ENCODE peak calls at places on chromosomes 1 and 21, in five cellular contexts. One of them, this sample, is unnamed.
A peak's percentile ranks its signal among the peaks of the same experiment; 100 is the strongest.

GRCh38 chr1:211534545-211535291 is 42.8 kb upstream of the RD3 start:
- DNase-seq in A549: no peak
- DNase-seq in HepG2: no peak
- DNase-seq in K562: no peak
- DNase-seq in GM12878: no peak
- DNase-seq in this sample: no peak

GRCh38 chr1:219710529-219711194 is 97.8 kb upstream of the ZC3H11B start:
- DNase-seq in K562: peak; percentile 20
- DNase-seq in HepG2: no peak
- DNase-seq in A549: peak; percentile 23
- DNase-seq in GM12878: no peak
- DNase-seq in this sample: no peak

GRCh38 chr1:85179517-85179916 is 21.3 kb downstream of the SYDE2 start:
- DNase-seq in HepG2: no peak
- DNase-seq in A549: no peak
- DNase-seq in GM12878: no peak
- DNase-seq in K562: no peak
- DNase-seq in this sample: no peak

GRCh38 chr1:941588-942383 is 17.3 kb downstream of the NOC2L start:
- DNase-seq in K562: peak; percentile 88
- DNase-seq in A549: peak; percentile 90
- DNase-seq in GM12878: no peak
- DNase-seq in HepG2: peak; percentile 34
- DNase-seq in this sample: peak; percentile 74

GRCh38 chr1:93611656-93612055 is 70.0 kb downstream of the BCAR3 start:
- DNase-seq in HepG2: no peak
- DNase-seq in K562: no peak
- DNase-seq in GM12878: no peak
- DNase-seq in A549: no peak
- DNase-seq in this sample: no peak

GRCh38 chr1:41442697-41443251 is 41.7 kb downstream of the EDN2 start:
- DNase-seq in GM12878: no peak
- DNase-seq in A549: no peak
- DNase-seq in K562: no peak
- DNase-seq in HepG2: no peak
- DNase-seq in this sample: no peak

GRCh38 chr1:176717052-176717754 is 254.2 kb downstream of the PAPPA2 start:
- DNase-seq in A549: no peak
- DNase-seq in HepG2: no peak
- DNase-seq in K562: peak; percentile 22
- DNase-seq in GM12878: no peak
- DNase-seq in this sample: peak; percentile 7

GRCh38 chr1:183023146-183023600 is at the start of gene LAMC1:
- DNase-seq in K562: peak; percentile 44
- DNase-seq in GM12878: no peak
- DNase-seq in HepG2: peak; percentile 81
- DNase-seq in A549: peak; percentile 88
- DNase-seq in this sample: peak; percentile 95

GRCh38 chr1:108017698-108018097 is 52.7 kb upstream of the VAV3 start:
- DNase-seq in A549: no peak
- DNase-seq in GM12878: no peak
- DNase-seq in K562: peak; percentile 4
- DNase-seq in HepG2: no peak
- DNase-seq in this sample: no peak

GRCh38 chr1:228695015-228695955 is 40.0 kb upstream of the RHOU start:
- DNase-seq in HepG2: peak; percentile 8
- DNase-seq in K562: no peak
- DNase-seq in GM12878: no peak
- DNase-seq in A549: no peak
- DNase-seq in this sample: no peak

GRCh38 chr1:172746091-172746949 is 87.4 kb downstream of the FASLG start:
- DNase-seq in K562: peak; percentile 66
- DNase-seq in HepG2: peak; percentile 66
- DNase-seq in A549: peak; percentile 85
- DNase-seq in GM12878: peak; percentile 70
- DNase-seq in this sample: no peak

GRCh38 chr1:241077386-241078147 is 279.4 kb downstream of the RGS7 start:
- DNase-seq in GM12878: no peak
- DNase-seq in HepG2: no peak
- DNase-seq in A549: no peak
- DNase-seq in K562: no peak
- DNase-seq in this sample: no peak

GRCh38 chr1:224300346-224300745 is 29.6 kb downstream of the NVL start:
- DNase-seq in A549: peak; percentile 45
- DNase-seq in HepG2: no peak
- DNase-seq in GM12878: no peak
- DNase-seq in K562: no peak
- DNase-seq in this sample: no peak

GRCh38 chr21:16438761-16439160 is 709.0 kb downstream of the USP25 start:
- DNase-seq in A549: no peak
- DNase-seq in GM12878: no peak
- DNase-seq in HepG2: no peak
- DNase-seq in K562: no peak
- DNase-seq in this sample: no peak

GRCh38 chr1:34162852-34163766 is 1.9 kb downstream of the CSMD2 start:
- DNase-seq in HepG2: peak; percentile 32
- DNase-seq in K562: peak; percentile 50
- DNase-seq in GM12878: no peak
- DNase-seq in A549: peak; percentile 74
- DNase-seq in this sample: peak; percentile 94

GRCh38 chr1:160359559-160360226 is 7.2 kb upstream of the NHLH1 start:
- DNase-seq in HepG2: no peak
- DNase-seq in GM12878: no peak
- DNase-seq in A549: no peak
- DNase-seq in K562: peak; percentile 20
- DNase-seq in this sample: peak; percentile 11

GRCh38 chr1:51679435-51679834 is 62.5 kb downstream of the OSBPL9 start:
- DNase-seq in K562: no peak
- DNase-seq in A549: peak; percentile 22
- DNase-seq in HepG2: no peak
- DNase-seq in GM12878: peak; percentile 21
- DNase-seq in this sample: no peak

GRCh38 chr1:143720087-143721023 is 251.4 kb downstream of the FAM72C start:
- DNase-seq in HepG2: no peak
- DNase-seq in K562: peak; percentile 80
- DNase-seq in GM12878: no peak
- DNase-seq in A549: peak; percentile 66
- DNase-seq in this sample: peak; percentile 74

GRCh38 chr21:28393279-28393678 is 599.4 kb downstream of the LTN1 start:
- DNase-seq in GM12878: no peak
- DNase-seq in K562: no peak
- DNase-seq in HepG2: no peak
- DNase-seq in A549: no peak
- DNase-seq in this sample: peak; percentile 9

GRCh38 chr1:232682248-232682647 is 52.3 kb upstream of the SIPA1L2 start:
- DNase-seq in GM12878: no peak
- DNase-seq in K562: no peak
- DNase-seq in A549: no peak
- DNase-seq in HepG2: no peak
- DNase-seq in this sample: no peak

GRCh38 chr1:185144233-185144632 is 12.5 kb downstream of the TRMT1L start:
- DNase-seq in A549: no peak
- DNase-seq in GM12878: no peak
- DNase-seq in HepG2: no peak
- DNase-seq in K562: no peak
- DNase-seq in this sample: no peak

GRCh38 chr1:211377539-211378461 is 51.2 kb downstream of the TRAF5 start:
- DNase-seq in GM12878: no peak
- DNase-seq in A549: no peak
- DNase-seq in HepG2: no peak
- DNase-seq in K562: no peak
- DNase-seq in this sample: peak; percentile 77

GRCh38 chr21:42319851-42320602 is 4.8 kb upstream of the TFF3 start:
- DNase-seq in GM12878: no peak
- DNase-seq in K562: no peak
- DNase-seq in A549: no peak
- DNase-seq in HepG2: no peak
- DNase-seq in this sample: no peak

GRCh38 chr1:34342334-34342733 is 165.6 kb downstream of the C1orf94 start:
- DNase-seq in GM12878: no peak
- DNase-seq in HepG2: no peak
- DNase-seq in K562: no peak
- DNase-seq in A549: no peak
- DNase-seq in this sample: no peak

GRCh38 chr21:43691086-43691795 is 27.7 kb upstream of the PDXK start:
- DNase-seq in GM12878: no peak
- DNase-seq in A549: no peak
- DNase-seq in K562: no peak
- DNase-seq in HepG2: no peak
- DNase-seq in this sample: no peak

GRCh38 chr1:2314803-2315710 is 76.3 kb downstream of the MORN1 start:
- DNase-seq in GM12878: no peak
- DNase-seq in A549: peak; percentile 35
- DNase-seq in HepG2: peak; percentile 21
- DNase-seq in K562: peak; percentile 62
- DNase-seq in this sample: peak; percentile 76

GRCh38 chr1:190564117-190564516 is 86.5 kb upstream of the BRINP3 start:
- DNase-seq in HepG2: no peak
- DNase-seq in GM12878: no peak
- DNase-seq in K562: no peak
- DNase-seq in A549: no peak
- DNase-seq in this sample: no peak

GRCh38 chr1:37752583-37753471 is 12.1 kb downstream of the EPHA10 start:
- DNase-seq in HepG2: no peak
- DNase-seq in A549: no peak
- DNase-seq in K562: peak; percentile 36
- DNase-seq in GM12878: no peak
- DNase-seq in this sample: peak; percentile 62

GRCh38 chr21:36945496-36946138 is 20.9 kb downstream of the HLCS start:
- DNase-seq in A549: no peak
- DNase-seq in GM12878: no peak
- DNase-seq in K562: peak; percentile 60
- DNase-seq in HepG2: no peak
- DNase-seq in this sample: no peak

GRCh38 chr1:203051841-203052324 is 25.6 kb downstream of the PPFIA4 start:
- DNase-seq in K562: no peak
- DNase-seq in GM12878: no peak
- DNase-seq in HepG2: no peak
- DNase-seq in A549: no peak
- DNase-seq in this sample: no peak

GRCh38 chr1:66262233-66262632 is 271.7 kb upstream of the SGIP1 start:
- DNase-seq in K562: no peak
- DNase-seq in GM12878: no peak
- DNase-seq in A549: peak; percentile 85
- DNase-seq in HepG2: no peak
- DNase-seq in this sample: no peak

GRCh38 chr1:8567146-8567545 is 249.2 kb downstream of the SLC45A1 start:
- DNase-seq in A549: no peak
- DNase-seq in HepG2: peak; percentile 22
- DNase-seq in K562: no peak
- DNase-seq in GM12878: no peak
- DNase-seq in this sample: no peak

GRCh38 chr1:218575856-218576255 is 230.7 kb downstream of the TGFB2 start:
- DNase-seq in A549: no peak
- DNase-seq in K562: no peak
- DNase-seq in HepG2: no peak
- DNase-seq in GM12878: no peak
- DNase-seq in this sample: no peak

GRCh38 chr21:19275065-19275464 is 871.5 kb upstream of the TMPRSS15 start:
- DNase-seq in HepG2: no peak
- DNase-seq in A549: no peak
- DNase-seq in GM12878: no peak
- DNase-seq in K562: no peak
- DNase-seq in this sample: no peak

GRCh38 chr1:234853906-234854647 is 244.1 kb upstream of the IRF2BP2 start:
- DNase-seq in GM12878: no peak
- DNase-seq in HepG2: no peak
- DNase-seq in K562: no peak
- DNase-seq in A549: no peak
- DNase-seq in this sample: no peak

GRCh38 chr21:29481081-29481480 is 182.4 kb downstream of the BACH1 start:
- DNase-seq in A549: no peak
- DNase-seq in HepG2: no peak
- DNase-seq in GM12878: no peak
- DNase-seq in K562: no peak
- DNase-seq in this sample: no peak

GRCh38 chr1:209207701-209208286 is 375.7 kb upstream of the CAMK1G start:
- DNase-seq in A549: peak; percentile 45
- DNase-seq in K562: peak; percentile 60
- DNase-seq in GM12878: no peak
- DNase-seq in HepG2: peak; percentile 24
- DNase-seq in this sample: peak; percentile 91

GRCh38 chr1:115771847-115772457 is 3.4 kb upstream of the CASQ2 start:
- DNase-seq in HepG2: peak; percentile 78
- DNase-seq in GM12878: peak; percentile 53
- DNase-seq in K562: peak; percentile 78
- DNase-seq in A549: peak; percentile 75
- DNase-seq in this sample: peak; percentile 97

GRCh38 chr1:112603541-112603940 is 15.4 kb downstream of the ST7L start:
- DNase-seq in A549: no peak
- DNase-seq in HepG2: no peak
- DNase-seq in K562: no peak
- DNase-seq in GM12878: no peak
- DNase-seq in this sample: no peak
- H3K27ac ChIP-seq in A549: no peak overlapping the region
- H3K27ac ChIP-seq in HepG2: no peak overlapping the region
- H3K27ac ChIP-seq in K562: no peak overlapping the region
- H3K27ac ChIP-seq in GM12878: no peak overlapping the region
- H3K27ac ChIP-seq in this sample: no peak overlapping the region

DNA sequence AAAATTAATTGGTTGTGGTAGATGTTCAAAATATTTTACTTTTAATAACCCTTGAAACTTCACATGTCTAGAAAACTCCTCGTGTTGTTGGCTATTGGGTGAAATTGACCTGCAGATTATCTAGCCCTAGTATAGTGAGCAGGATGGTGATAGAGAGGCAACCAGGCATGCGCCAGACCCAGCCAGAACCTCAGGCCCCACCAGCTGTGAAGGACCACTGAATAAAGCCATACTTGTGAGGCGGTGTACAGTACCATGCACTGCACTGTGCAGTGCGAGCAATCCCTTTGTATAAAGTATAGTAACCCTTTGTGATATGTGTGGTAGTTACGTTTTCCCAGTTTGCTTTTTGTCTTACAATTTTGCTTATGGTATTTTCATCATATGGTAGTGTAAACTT is 8.5 kb downstream of the TTF2 start:
- DNase-seq in A549: no peak
- DNase-seq in GM12878: no peak
- DNase-seq in HepG2: no peak
- DNase-seq in K562: no peak
- DNase-seq in this sample: no peak
- TF ChIP-seq JUNB in A549: no peak
- TF ChIP-seq JUNB in GM12878: no peak
- TF ChIP-seq JUNB in HepG2: no peak
- TF ChIP-seq JUNB in K562: no peak
- TF ChIP-seq JUNB in this sample: no peak

GRCh38 chr1:243229526-243229925 is 25.6 kb downstream of the CEP170 start:
- DNase-seq in HepG2: no peak
- DNase-seq in K562: no peak
- DNase-seq in A549: no peak
- DNase-seq in GM12878: no peak
- DNase-seq in this sample: no peak
- H3K27ac ChIP-seq in HepG2: no peak overlapping the region
- H3K27ac ChIP-seq in K562: no peak overlapping the region
- H3K27ac ChIP-seq in A549: no peak overlapping the region
- H3K27ac ChIP-seq in GM12878: no peak overlapping the region
- H3K27ac ChIP-seq in this sample: no peak overlapping the region

GRCh38 chr1:15422871-15423270 is 13.2 kb downstream of the EFHD2 start:
- DNase-seq in A549: no peak
- DNase-seq in HepG2: no peak
- DNase-seq in GM12878: no peak
- DNase-seq in K562: no peak
- DNase-seq in this sample: no peak
- TF ChIP-seq JUNB in A549: no peak
- TF ChIP-seq JUNB in HepG2: no peak
- TF ChIP-seq JUNB in GM12878: no peak
- TF ChIP-seq JUNB in K562: no peak
- TF ChIP-seq JUNB in this sample: no peak

This sample was measured in GM23338.